ENCODE peak calls at places on chromosome 3, in ten cellular contexts. One of them, this sample, is unnamed.

GRCh38 chr3:52237659-52238172 is 1.2 kb downstream of the TWF2 start:
- DNase-seq in WTC11: no peak
- DNase-seq in progenitor cell of endocrine pancreas: no peak
- DNase-seq in HFFc6: peak; percentile 89
- DNase-seq in mucosa of descending colon: peak; percentile 85
- DNase-seq in OCI-LY7: no peak
- DNase-seq in GM20000: no peak
- DNase-seq in SK-N-SH: peak; percentile 58
- DNase-seq in CD8-positive, alpha-beta T cell: no peak
- DNase-seq in fibroblast of the aortic adventitia: peak; percentile 85
- DNase-seq in this sample: no peak

GRCh38 chr3:173135059-173135458 is 6.0 kb downstream of the SPATA16 start:
- DNase-seq in WTC11: no peak
- DNase-seq in progenitor cell of endocrine pancreas: no peak
- DNase-seq in HFFc6: no peak
- DNase-seq in mucosa of descending colon: no peak
- DNase-seq in OCI-LY7: no peak
- DNase-seq in GM20000: no peak
- DNase-seq in SK-N-SH: no peak
- DNase-seq in CD8-positive, alpha-beta T cell: no peak
- DNase-seq in fibroblast of the aortic adventitia: no peak
- DNase-seq in this sample: no peak

GRCh38 chr3:149342413-149343340 is 9.2 kb upstream of the TM4SF18 start:
- DNase-seq in WTC11: no peak
- DNase-seq in progenitor cell of endocrine pancreas: no peak
- DNase-seq in HFFc6: peak; percentile 87
- DNase-seq in mucosa of descending colon: no peak
- DNase-seq in OCI-LY7: no peak
- DNase-seq in GM20000: no peak
- DNase-seq in SK-N-SH: no peak
- DNase-seq in CD8-positive, alpha-beta T cell: no peak
- DNase-seq in fibroblast of the aortic adventitia: peak; percentile 67
- DNase-seq in this sample: no peak

GRCh38 chr3:151093905-151094304 is 8.4 kb downstream of the MED12L start:
- DNase-seq in WTC11: no peak
- DNase-seq in progenitor cell of endocrine pancreas: no peak
- DNase-seq in HFFc6: no peak
- DNase-seq in mucosa of descending colon: no peak
- DNase-seq in OCI-LY7: peak; percentile 79
- DNase-seq in GM20000: no peak
- DNase-seq in SK-N-SH: no peak
- DNase-seq in CD8-positive, alpha-beta T cell: no peak
- DNase-seq in fibroblast of the aortic adventitia: no peak
- DNase-seq in this sample: no peak

GRCh38 chr3:71684752-71685151 is 40.5 kb downstream of the EIF4E3 start:
- DNase-seq in WTC11: no peak
- DNase-seq in progenitor cell of endocrine pancreas: no peak
- DNase-seq in HFFc6: peak; percentile 85
- DNase-seq in mucosa of descending colon: no peak
- DNase-seq in OCI-LY7: no peak
- DNase-seq in GM20000: no peak
- DNase-seq in SK-N-SH: no peak
- DNase-seq in CD8-positive, alpha-beta T cell: no peak
- DNase-seq in fibroblast of the aortic adventitia: peak; percentile 61
- DNase-seq in this sample: no peak

GRCh38 chr3:183372911-183373310 is 55.5 kb downstream of the MCF2L2 start:
- DNase-seq in WTC11: no peak
- DNase-seq in progenitor cell of endocrine pancreas: no peak
- DNase-seq in HFFc6: no peak
- DNase-seq in mucosa of descending colon: no peak
- DNase-seq in OCI-LY7: no peak
- DNase-seq in GM20000: no peak
- DNase-seq in SK-N-SH: no peak
- DNase-seq in CD8-positive, alpha-beta T cell: no peak
- DNase-seq in fibroblast of the aortic adventitia: no peak
- DNase-seq in this sample: no peak

GRCh38 chr3:107600784-107601183 is 78.0 kb downstream of the BBX start:
- DNase-seq in WTC11: no peak
- DNase-seq in progenitor cell of endocrine pancreas: no peak
- DNase-seq in HFFc6: no peak
- DNase-seq in mucosa of descending colon: no peak
- DNase-seq in OCI-LY7: no peak
- DNase-seq in GM20000: no peak
- DNase-seq in SK-N-SH: no peak
- DNase-seq in CD8-positive, alpha-beta T cell: no peak
- DNase-seq in fibroblast of the aortic adventitia: peak; percentile 12
- DNase-seq in this sample: no peak

GRCh38 chr3:22977650-22978289 is 225.4 kb upstream of the UBE2E2 start:
- DNase-seq in WTC11: no peak
- DNase-seq in progenitor cell of endocrine pancreas: no peak
- DNase-seq in HFFc6: no peak
- DNase-seq in mucosa of descending colon: no peak
- DNase-seq in OCI-LY7: no peak
- DNase-seq in GM20000: peak; percentile 34
- DNase-seq in SK-N-SH: no peak
- DNase-seq in CD8-positive, alpha-beta T cell: no peak
- DNase-seq in fibroblast of the aortic adventitia: no peak
- DNase-seq in this sample: no peak

GRCh38 chr3:190060401-190060800 is 60.3 kb downstream of the P3H2 start:
- DNase-seq in WTC11: no peak
- DNase-seq in progenitor cell of endocrine pancreas: no peak
- DNase-seq in HFFc6: no peak
- DNase-seq in mucosa of descending colon: no peak
- DNase-seq in OCI-LY7: no peak
- DNase-seq in GM20000: no peak
- DNase-seq in SK-N-SH: no peak
- DNase-seq in CD8-positive, alpha-beta T cell: no peak
- DNase-seq in fibroblast of the aortic adventitia: no peak
- DNase-seq in this sample: no peak

GRCh38 chr3:185460719-185461350 is 38.0 kb downstream of the TMEM41A start:
- DNase-seq in WTC11: no peak
- DNase-seq in progenitor cell of endocrine pancreas: no peak
- DNase-seq in HFFc6: peak; percentile 20
- DNase-seq in mucosa of descending colon: no peak
- DNase-seq in OCI-LY7: peak; percentile 7
- DNase-seq in GM20000: peak; percentile 9
- DNase-seq in SK-N-SH: peak; percentile 23
- DNase-seq in CD8-positive, alpha-beta T cell: no peak
- DNase-seq in fibroblast of the aortic adventitia: peak; percentile 39
- DNase-seq in this sample: no peak

GRCh38 chr3:67228136-67228535 is 230.0 kb downstream of the KBTBD8 start:
- DNase-seq in WTC11: no peak
- DNase-seq in progenitor cell of endocrine pancreas: no peak
- DNase-seq in HFFc6: no peak
- DNase-seq in mucosa of descending colon: no peak
- DNase-seq in OCI-LY7: no peak
- DNase-seq in GM20000: no peak
- DNase-seq in SK-N-SH: no peak
- DNase-seq in CD8-positive, alpha-beta T cell: no peak
- DNase-seq in fibroblast of the aortic adventitia: no peak
- DNase-seq in this sample: no peak

GRCh38 chr3:159593927-159594605 is 394.6 kb upstream of the IL12A start:
- DNase-seq in WTC11: no peak
- DNase-seq in progenitor cell of endocrine pancreas: no peak
- DNase-seq in HFFc6: no peak
- DNase-seq in mucosa of descending colon: no peak
- DNase-seq in OCI-LY7: no peak
- DNase-seq in GM20000: no peak
- DNase-seq in SK-N-SH: peak; percentile 9
- DNase-seq in CD8-positive, alpha-beta T cell: no peak
- DNase-seq in fibroblast of the aortic adventitia: no peak
- DNase-seq in this sample: no peak

GRCh38 chr3:71478568-71478967 is 105.0 kb downstream of the FOXP1 start:
- DNase-seq in WTC11: no peak
- DNase-seq in progenitor cell of endocrine pancreas: no peak
- DNase-seq in HFFc6: peak; percentile 39
- DNase-seq in mucosa of descending colon: no peak
- DNase-seq in OCI-LY7: no peak
- DNase-seq in GM20000: no peak
- DNase-seq in SK-N-SH: no peak
- DNase-seq in CD8-positive, alpha-beta T cell: peak; percentile 36
- DNase-seq in fibroblast of the aortic adventitia: no peak
- DNase-seq in this sample: no peak

GRCh38 chr3:124221286-124221821 is 229.4 kb upstream of the ROPN1 start:
- DNase-seq in WTC11: no peak
- DNase-seq in progenitor cell of endocrine pancreas: no peak
- DNase-seq in HFFc6: no peak
- DNase-seq in mucosa of descending colon: no peak
- DNase-seq in OCI-LY7: no peak
- DNase-seq in GM20000: no peak
- DNase-seq in SK-N-SH: no peak
- DNase-seq in CD8-positive, alpha-beta T cell: no peak
- DNase-seq in fibroblast of the aortic adventitia: no peak
- DNase-seq in this sample: no peak

GRCh38 chr3:143134446-143134845 is 14.9 kb downstream of the CHST2 start:
- DNase-seq in WTC11: no peak
- DNase-seq in progenitor cell of endocrine pancreas: no peak
- DNase-seq in HFFc6: no peak
- DNase-seq in mucosa of descending colon: no peak
- DNase-seq in OCI-LY7: no peak
- DNase-seq in GM20000: no peak
- DNase-seq in SK-N-SH: no peak
- DNase-seq in CD8-positive, alpha-beta T cell: no peak
- DNase-seq in fibroblast of the aortic adventitia: peak; percentile 8
- DNase-seq in this sample: no peak

GRCh38 chr3:149536429-149536828 is 61.9 kb downstream of the TM4SF4 start:
- DNase-seq in WTC11: peak; percentile 74
- DNase-seq in progenitor cell of endocrine pancreas: peak; percentile 17
- DNase-seq in HFFc6: no peak
- DNase-seq in mucosa of descending colon: no peak
- DNase-seq in OCI-LY7: no peak
- DNase-seq in GM20000: no peak
- DNase-seq in SK-N-SH: peak; percentile 27
- DNase-seq in CD8-positive, alpha-beta T cell: no peak
- DNase-seq in fibroblast of the aortic adventitia: peak; percentile 62
- DNase-seq in this sample: no peak

DNA sequence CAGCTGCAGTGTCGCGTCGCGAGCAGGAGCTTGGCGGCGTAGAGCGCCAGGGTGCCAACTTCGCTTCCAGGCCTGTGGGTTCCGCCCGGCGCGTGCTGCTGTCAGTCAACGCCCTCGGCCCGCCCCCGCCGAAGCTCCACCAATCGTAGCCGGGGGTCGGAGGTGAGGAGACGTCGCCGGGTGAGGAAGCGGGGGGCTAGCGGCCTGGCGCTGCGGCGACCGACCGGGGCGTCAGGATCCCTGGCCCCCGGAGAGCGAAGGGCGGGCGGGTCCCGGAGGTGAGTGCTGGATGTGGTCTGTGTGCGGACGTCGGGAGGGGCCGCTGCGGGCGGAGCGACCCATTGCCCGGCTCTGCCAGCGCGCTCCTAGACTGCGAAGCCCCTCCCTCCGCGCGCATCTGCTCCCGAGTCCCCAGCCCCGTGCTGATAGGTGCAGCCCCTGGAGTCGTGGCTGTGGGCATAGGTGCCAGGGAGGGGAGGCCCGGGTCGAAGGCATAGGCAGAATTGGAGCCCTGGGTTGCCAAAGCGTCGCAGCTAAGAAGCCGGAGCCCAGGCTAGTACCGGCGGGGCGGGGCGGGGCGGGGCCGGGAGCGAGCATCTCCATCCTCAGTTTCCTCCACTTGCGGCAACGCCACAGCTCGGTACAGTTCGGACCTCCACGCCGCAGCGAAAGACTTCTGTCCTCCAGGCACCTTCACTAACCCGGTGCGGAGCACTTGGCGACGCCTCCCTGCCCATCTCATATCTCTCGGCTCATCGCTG is at the start of gene NXPE3:
- DNase-seq in WTC11: peak; percentile 90
- DNase-seq in progenitor cell of endocrine pancreas: peak; percentile 85
- DNase-seq in HFFc6: peak; percentile 70
- DNase-seq in mucosa of descending colon: peak; percentile 95
- DNase-seq in OCI-LY7: peak; percentile 92
- DNase-seq in GM20000: peak; percentile 90
- DNase-seq in SK-N-SH: peak; percentile 94
- DNase-seq in CD8-positive, alpha-beta T cell: peak; percentile 92
- DNase-seq in fibroblast of the aortic adventitia: peak; percentile 70
- DNase-seq in this sample: peak; percentile 85
- TF ChIP-seq CTCF in WTC11: no peak
- TF ChIP-seq CTCF in progenitor cell of endocrine pancreas: no peak
- TF ChIP-seq CTCF in HFFc6: no peak
- TF ChIP-seq CTCF in mucosa of descending colon: no peak
- TF ChIP-seq CTCF in OCI-LY7: no peak
- TF ChIP-seq CTCF in GM20000: no peak
- TF ChIP-seq CTCF in SK-N-SH: no peak
- TF ChIP-seq CTCF in CD8-positive, alpha-beta T cell: no peak
- TF ChIP-seq CTCF in fibroblast of the aortic adventitia: no peak
- TF ChIP-seq CTCF in this sample: no peak

DNA sequence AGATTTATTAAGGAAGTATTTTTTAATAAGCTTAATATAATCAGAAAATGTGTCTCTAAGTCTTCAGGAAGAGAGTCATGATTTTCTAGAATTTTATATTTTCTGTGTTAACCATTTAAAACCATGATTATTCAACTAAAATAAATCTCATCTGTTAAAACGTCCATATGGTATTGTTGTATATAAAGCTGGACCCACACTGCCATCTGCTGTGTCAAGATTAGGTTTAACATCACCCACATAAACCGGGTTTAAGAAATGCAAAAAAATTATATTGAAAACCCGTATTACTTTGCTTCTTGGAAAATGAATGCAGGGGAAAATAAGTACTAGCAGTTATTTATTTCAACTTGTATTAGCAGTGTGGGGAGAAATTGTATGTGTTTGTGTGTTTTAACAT is 9.5 kb upstream of the CCDC66 start:
- DNase-seq in WTC11: no peak
- DNase-seq in progenitor cell of endocrine pancreas: no peak
- DNase-seq in HFFc6: no peak
- DNase-seq in mucosa of descending colon: no peak
- DNase-seq in OCI-LY7: peak; percentile 5
- DNase-seq in GM20000: no peak
- DNase-seq in SK-N-SH: peak; percentile 29
- DNase-seq in CD8-positive, alpha-beta T cell: no peak
- DNase-seq in fibroblast of the aortic adventitia: peak; percentile 13
- DNase-seq in this sample: no peak
- TF ChIP-seq CTCF in WTC11: no peak
- TF ChIP-seq CTCF in progenitor cell of endocrine pancreas: peak; percentile 23
- TF ChIP-seq CTCF in HFFc6: peak; percentile 51
- TF ChIP-seq CTCF in mucosa of descending colon: no peak
- TF ChIP-seq CTCF in OCI-LY7: peak; percentile 64
- TF ChIP-seq CTCF in GM20000: no peak
- TF ChIP-seq CTCF in SK-N-SH: peak; percentile 27
- TF ChIP-seq CTCF in CD8-positive, alpha-beta T cell: no peak
- TF ChIP-seq CTCF in fibroblast of the aortic adventitia: peak; percentile 8
- TF ChIP-seq CTCF in this sample: no peak

GRCh38 chr3:119831022-119831421 is 49.1 kb downstream of the NR1I2 start:
- DNase-seq in WTC11: no peak
- DNase-seq in progenitor cell of endocrine pancreas: no peak
- DNase-seq in HFFc6: peak; percentile 17
- DNase-seq in mucosa of descending colon: no peak
- DNase-seq in OCI-LY7: no peak
- DNase-seq in GM20000: no peak
- DNase-seq in SK-N-SH: no peak
- DNase-seq in CD8-positive, alpha-beta T cell: no peak
- DNase-seq in fibroblast of the aortic adventitia: no peak
- DNase-seq in this sample: no peak
- TF ChIP-seq CTCF in WTC11: no peak
- TF ChIP-seq CTCF in progenitor cell of endocrine pancreas: no peak
- TF ChIP-seq CTCF in HFFc6: peak; percentile 62
- TF ChIP-seq CTCF in mucosa of descending colon: no peak
- TF ChIP-seq CTCF in OCI-LY7: peak; percentile 60
- TF ChIP-seq CTCF in GM20000: no peak
- TF ChIP-seq CTCF in SK-N-SH: peak; percentile 41
- TF ChIP-seq CTCF in CD8-positive, alpha-beta T cell: no peak
- TF ChIP-seq CTCF in fibroblast of the aortic adventitia: peak; percentile 9
- TF ChIP-seq CTCF in this sample: peak; percentile 32

GRCh38 chr3:41450416-41451231 is 251.3 kb downstream of the CTNNB1 start:
- DNase-seq in WTC11: peak; percentile 46
- DNase-seq in progenitor cell of endocrine pancreas: no peak
- DNase-seq in HFFc6: peak; percentile 4
- DNase-seq in mucosa of descending colon: no peak
- DNase-seq in OCI-LY7: no peak
- DNase-seq in GM20000: no peak
- DNase-seq in SK-N-SH: no peak
- DNase-seq in CD8-positive, alpha-beta T cell: no peak
- DNase-seq in fibroblast of the aortic adventitia: no peak
- DNase-seq in this sample: no peak
- TF ChIP-seq CTCF in WTC11: no peak
- TF ChIP-seq CTCF in progenitor cell of endocrine pancreas: peak; percentile 29
- TF ChIP-seq CTCF in HFFc6: peak; percentile 42
- TF ChIP-seq CTCF in mucosa of descending colon: no peak
- TF ChIP-seq CTCF in OCI-LY7: peak; percentile 22
- TF ChIP-seq CTCF in GM20000: no peak
- TF ChIP-seq CTCF in SK-N-SH: no peak
- TF ChIP-seq CTCF in CD8-positive, alpha-beta T cell: no peak
- TF ChIP-seq CTCF in fibroblast of the aortic adventitia: peak; percentile 4
- TF ChIP-seq CTCF in this sample: peak; percentile 22